ENCODE peak calls at places on chromosomes 6 and 20, in eight cellular contexts. A is left lung, B is HCT116, H is Peyer's patch, X is ovary, T is neural progenitor cell, G is GM23338, W is PC-9. Q is an unnamed sample.

GRCh38 chr6:403659-404655 is 12.4 kb downstream of the IRF4 start:
- DNase-seq in A (peak), B (no peak), H (no peak), X (no peak), T (no peak), G (no peak), W (no peak), Q (no peak)

GRCh38 chr6:117908246-117909107 is 1.4 kb downstream of the SLC35F1 start:
- DNase-seq in A (peak), B (no peak), H (no peak), X (no peak), T (peak), G (peak), W (no peak), Q (no peak)

GRCh38 chr6:161547617-161548016 is 273.8 kb upstream of the AGPAT4 start:
- DNase-seq in A (no peak), B (no peak), H (no peak), X (no peak), T (no peak), G (no peak), W (no peak), Q (no peak)

GRCh38 chr6:19866900-19867627 is 29.9 kb downstream of the ID4 start:
- DNase-seq in A (no peak), B (peak), H (no peak), X (no peak), T (no peak), G (no peak), W (peak), Q (no peak)

GRCh38 chr6:37587776-37588744 is 88.4 kb upstream of the CCDC167 start:
- DNase-seq in A (peak), B (no peak), H (no peak), X (no peak), T (peak), G (peak), W (no peak), Q (no peak)

GRCh38 chr20:45946149-45946970 is 11.9 kb downstream of the PCIF1 start:
- DNase-seq in A (peak), B (no peak), H (no peak), X (peak), T (no peak), G (no peak), W (peak), Q (peak)

GRCh38 chr6:105746130-105746505 is 340.0 kb upstream of the PRDM1 start:
- DNase-seq in A (no peak), B (no peak), H (no peak), X (no peak), T (peak), G (no peak), W (no peak), Q (no peak)

GRCh38 chr20:36370991-36371390 is 64.9 kb downstream of the DLGAP4 start:
- DNase-seq in A (no peak), B (no peak), H (no peak), X (no peak), T (no peak), G (no peak), W (no peak), Q (no peak)

GRCh38 chr6:136523196-136523595 is 27.0 kb downstream of the MAP7 start:
- DNase-seq in A (no peak), B (no peak), H (no peak), X (no peak), T (no peak), G (no peak), W (no peak), Q (no peak)

GRCh38 chr20:6940052-6940451 is 172.6 kb downstream of the BMP2 start:
- DNase-seq in A (no peak), B (no peak), H (no peak), X (no peak), T (peak), G (peak), W (peak), Q (no peak)

GRCh38 chr6:106474476-106474875 is 114.0 kb downstream of the CRYBG1 start:
- DNase-seq in A (no peak), B (no peak), H (no peak), X (no peak), T (no peak), G (no peak), W (no peak), Q (no peak)

GRCh38 chr6:125262026-125263013 is 39.4 kb downstream of the HDDC2 start:
- DNase-seq in A (no peak), B (no peak), H (no peak), X (no peak), T (no peak), G (no peak), W (no peak), Q (no peak)

GRCh38 chr6:27293436-27294152 is 18.5 kb downstream of the POM121L2 start:
- DNase-seq in A (no peak), B (peak), H (no peak), X (no peak), T (peak), G (peak), W (peak), Q (no peak)

GRCh38 chr6:141988954-141989705 is 143.6 kb upstream of the GJE1 start:
- DNase-seq in A (no peak), B (peak), H (no peak), X (no peak), T (peak), G (peak), W (peak), Q (no peak)

GRCh38 chr6:121838842-121839241 is 403.4 kb downstream of the GJA1 start:
- DNase-seq in A (no peak), B (no peak), H (no peak), X (no peak), T (no peak), G (no peak), W (peak), Q (no peak)

GRCh38 chr6:23266536-23266935 is 697.2 kb downstream of the HDGFL1 start:
- DNase-seq in A (no peak), B (no peak), H (no peak), X (no peak), T (no peak), G (no peak), W (no peak), Q (no peak)

GRCh38 chr6:19845271-19846046 is 8.3 kb downstream of the ID4 start:
- DNase-seq in A (no peak), B (no peak), H (no peak), X (no peak), T (no peak), G (no peak), W (no peak), Q (no peak)

GRCh38 chr20:34420146-34420545 is 57.1 kb downstream of the ITCH start:
- DNase-seq in A (no peak), B (no peak), H (no peak), X (no peak), T (no peak), G (no peak), W (no peak), Q (no peak)

GRCh38 chr6:4510906-4511625 is 265.1 kb upstream of the CDYL start:
- DNase-seq in A (no peak), B (no peak), H (no peak), X (no peak), T (no peak), G (no peak), W (no peak), Q (no peak)

GRCh38 chr6:42339991-42340401 is 111.7 kb downstream of the TRERF1 start:
- DNase-seq in A (no peak), B (no peak), H (no peak), X (no peak), T (no peak), G (no peak), W (no peak), Q (no peak)

GRCh38 chr6:110878751-110879539 is 4.4 kb downstream of the AMD1 start:
- DNase-seq in A (no peak), B (no peak), H (no peak), X (no peak), T (peak), G (peak), W (no peak), Q (no peak)

GRCh38 chr6:11710221-11710836 is 68.3 kb downstream of the ADTRP start:
- DNase-seq in A (no peak), B (no peak), H (no peak), X (no peak), T (no peak), G (no peak), W (no peak), Q (no peak)

GRCh38 chr6:144216668-144217218 is 66.4 kb downstream of the STX11 start:
- DNase-seq in A (peak), B (no peak), H (no peak), X (no peak), T (no peak), G (peak), W (no peak), Q (peak)
- TF ChIP-seq CTCF in A (no peak), B (no peak), H (peak), X (no peak), T (peak), G (no peak), W (no peak), Q (peak)

GRCh38 chr6:32609731-32610640 is 20.3 kb upstream of the HLA-DRB1 start:
- DNase-seq in A (no peak), B (peak), H (no peak), X (no peak), T (peak), G (peak), W (peak), Q (no peak)

GRCh38 chr6:32607988-32608298 is 18.3 kb upstream of the HLA-DRB1 start:
- DNase-seq in A (no peak), B (no peak), H (no peak), X (no peak), T (no peak), G (no peak), W (no peak), Q (no peak)

GRCh38 chr6:32609391-32609730 is 19.7 kb upstream of the HLA-DRB1 start:
- DNase-seq in A (no peak), B (no peak), H (no peak), X (no peak), T (no peak), G (no peak), W (no peak), Q (no peak)

GRCh38 chr6:32608374-32608773 is 18.7 kb upstream of the HLA-DRB1 start:
- DNase-seq in A (no peak), B (no peak), H (no peak), X (no peak), T (peak), G (no peak), W (no peak), Q (no peak)

GRCh38 chr6:32607263-32607987 is 17.8 kb upstream of the HLA-DRB1 start:
- DNase-seq in A (no peak), B (no peak), H (no peak), X (no peak), T (no peak), G (no peak), W (no peak), Q (no peak)
- H3K27ac ChIP-seq in A (peak), B (no peak), H (peak), X (no peak), T (no peak), G (no peak), W (no peak), Q (no peak)

GRCh38 chr6:169950558-169950957 is 199.1 kb downstream of the ERMARD start:
- DNase-seq in A (no peak), B (peak), H (peak), X (no peak), T (peak), G (no peak), W (no peak), Q (no peak)
- TF ChIP-seq CTCF in A (peak), B (peak), H (peak), X (no peak), T (peak), G (peak), W (peak), Q (peak)

GRCh38 chr6:57252137-57252536 is 30.0 kb upstream of the RAB23 start:
- DNase-seq in A (no peak), B (no peak), H (no peak), X (no peak), T (no peak), G (no peak), W (no peak), Q (no peak)

GRCh38 chr6:57250348-57250747 is 28.2 kb upstream of the RAB23 start:
- DNase-seq in A (no peak), B (no peak), H (no peak), X (no peak), T (no peak), G (no peak), W (no peak), Q (no peak)

GRCh38 chr6:57246307-57246706 is 24.2 kb upstream of the RAB23 start:
- DNase-seq in A (no peak), B (no peak), H (no peak), X (no peak), T (no peak), G (no peak), W (no peak), Q (no peak)

GRCh38 chr6:57247603-57248002 is 25.5 kb upstream of the RAB23 start:
- DNase-seq in A (no peak), B (no peak), H (no peak), X (no peak), T (no peak), G (no peak), W (no peak), Q (no peak)

GRCh38 chr6:57248311-57248895 is 26.3 kb upstream of the RAB23 start:
- DNase-seq in A (no peak), B (no peak), H (no peak), X (no peak), T (no peak), G (peak), W (no peak), Q (no peak)
- H3K27ac ChIP-seq in A (no peak), B (no peak), H (no peak), X (no peak), T (no peak), G (no peak), W (no peak), Q (no peak)